ENCODE peak calls at places on chromosomes 11 and 22, in four cellular contexts. H is RKO; L is C1 segment of cervical spinal cord; A is central memory CD8-positive, alpha-beta T cell. R is an unnamed sample.

GRCh38 chr22:29004647-29005371 is 56.8 kb downstream of the C22orf31 start:
- DNase-seq in H (no peak), L (peak; percentile 44), A (no peak), R (no peak)

GRCh38 chr11:46901156-46901555 is 17.2 kb downstream of the LRP4 start:
- DNase-seq in H (no peak), L (no peak), A (no peak), R (no peak)

GRCh38 chr11:69880041-69880802 is 61.0 kb upstream of the FGF3 start:
- DNase-seq in H (no peak), L (no peak), A (no peak), R (no peak)

GRCh38 chr11:107856981-107857517 is 1.5 kb downstream of the SLC35F2 start:
- DNase-seq in H (peak; percentile 84), L (no peak), A (no peak), R (no peak)

GRCh38 chr11:130165601-130166456 is 6.2 kb downstream of the ST14 start:
- DNase-seq in H (no peak), L (no peak), A (no peak), R (no peak)

GRCh38 chr11:125603207-125603606 is 10.6 kb downstream of the STT3A start:
- DNase-seq in H (no peak), L (no peak), A (no peak), R (no peak)

GRCh38 chr11:69297926-69298777 is 4.2 kb downstream of the MYEOV start:
- DNase-seq in H (peak; percentile 89), L (peak; percentile 16), A (peak; percentile 35), R (peak; percentile 66)

GRCh38 chr22:19143967-19144400 is 467 bp downstream of the ESS2 start:
- DNase-seq in H (peak; percentile 51), L (no peak), A (no peak), R (peak; percentile 32)

GRCh38 chr11:109641549-109641948 is 219.6 kb downstream of the C11orf87 start:
- DNase-seq in H (peak; percentile 54), L (no peak), A (no peak), R (no peak)

GRCh38 chr11:130775306-130776043 is 140.8 kb downstream of the SNX19 start:
- DNase-seq in H (no peak), L (no peak), A (no peak), R (no peak)

GRCh38 chr11:125978778-125979378 is 33.0 kb downstream of the VSIG10L2 start:
- DNase-seq in H (no peak), L (no peak), A (no peak), R (no peak)

GRCh38 chr11:125373426-125374391 is 122.4 kb downstream of the FEZ1 start:
- DNase-seq in H (no peak), L (no peak), A (no peak), R (no peak)

GRCh38 chr22:50599816-50600454 is 658 bp upstream of the MAPK8IP2 start:
- DNase-seq in H (peak; percentile 28), L (no peak), A (peak; percentile 65), R (peak; percentile 65)